ENCODE peak calls at places on chromosomes 6 and 20, in five cellular contexts. F is hepatocyte, J is RWPE1, O is HCT116, H is breast epithelium. L is an unnamed sample.

GRCh38 chr6:16752206-16752867 is 8.9 kb downstream of the ATXN1 start:
- DNase-seq in J (peak), F (peak), O (no peak), H (no peak), L (no peak)

GRCh38 chr6:156912431-156912830 is 135.3 kb downstream of the ARID1B start:
- DNase-seq in F (no peak), O (no peak), H (no peak), J (no peak), L (no peak)

GRCh38 chr6:166435574-166435973 is 52.8 kb upstream of the MPC1 start:
- DNase-seq in J (no peak), O (no peak), H (no peak), F (no peak), L (peak)

GRCh38 chr6:42131531-42131930 is 10.9 kb downstream of the C6orf132 start:
- DNase-seq in J (no peak), F (no peak), O (no peak), H (no peak), L (no peak)

GRCh38 chr6:127195833-127196232 is 70.8 kb upstream of the RNF146 start:
- DNase-seq in F (no peak), H (no peak), J (no peak), O (no peak), L (no peak)

GRCh38 chr6:107735906-107736635 is 88.0 kb downstream of the SCML4 start:
- DNase-seq in O (no peak), F (no peak), J (no peak), H (no peak), L (no peak)

GRCh38 chr20:8021541-8022269 is 2.1 kb upstream of the TMX4 start:
- DNase-seq in H (no peak), O (no peak), J (no peak), F (no peak), L (no peak)

GRCh38 chr6:107991061-107991460 is 33.1 kb upstream of the SEC63 start:
- DNase-seq in J (no peak), H (no peak), O (no peak), F (no peak), L (no peak)

GRCh38 chr6:151068761-151069312 is 170.9 kb upstream of the AKAP12 start:
- DNase-seq in J (no peak), F (no peak), O (no peak), H (no peak), L (no peak)

GRCh38 chr20:7911586-7912330 is 28.5 kb downstream of the HAO1 start:
- DNase-seq in H (no peak), J (no peak), O (no peak), F (no peak), L (no peak)

GRCh38 chr6:65004283-65004682 is 702.7 kb downstream of the EYS start:
- DNase-seq in H (no peak), F (no peak), O (no peak), J (no peak), L (no peak)

DNA sequence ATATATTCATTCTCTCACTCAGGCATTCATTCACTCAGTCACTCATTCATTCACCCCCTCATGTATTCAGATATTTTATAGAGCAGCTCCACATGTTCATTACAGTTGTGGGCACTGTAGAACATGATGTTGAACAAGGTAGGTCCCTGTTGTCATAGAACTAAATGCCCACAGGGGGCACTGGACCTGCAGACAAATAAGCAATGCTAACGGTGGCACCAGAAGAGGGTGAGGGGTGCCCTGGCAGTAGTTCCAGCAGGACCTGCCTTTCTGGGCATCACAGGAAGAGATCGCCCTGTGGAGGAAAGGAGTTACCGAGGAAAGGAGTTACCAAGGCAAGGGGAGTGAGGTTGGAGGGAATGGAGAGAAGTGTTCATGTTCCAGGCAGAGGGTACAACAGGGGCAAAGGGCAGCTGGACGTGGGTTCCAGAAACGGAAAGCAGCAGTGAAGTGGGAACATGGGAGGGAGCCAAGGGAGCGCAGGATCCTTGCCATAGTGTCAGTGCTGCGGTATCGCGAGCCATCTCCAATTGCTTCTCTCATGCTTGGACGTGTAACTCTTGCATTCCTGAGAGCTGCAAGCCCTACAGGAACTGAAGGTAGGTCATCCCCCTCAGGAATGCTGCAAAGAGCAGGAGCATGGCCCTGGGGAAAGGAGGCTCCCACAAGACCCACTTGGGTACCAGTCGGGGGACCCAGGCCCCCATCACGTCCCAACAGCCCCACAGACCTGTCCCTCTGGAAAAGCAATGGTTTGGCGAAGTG is 128.2 kb downstream of the EDN3 start:
- DNase-seq in F (no peak), O (peak), H (no peak), J (no peak), L (no peak)
- TF ChIP-seq CTCF in F (peak), O (peak), H (no peak), J (no peak), L (no peak)

GRCh38 chr6:159315562-159315961 is 146.4 kb downstream of the FNDC1 start:
- DNase-seq in O (no peak), J (no peak), H (no peak), F (no peak), L (no peak)

GRCh38 chr6:159311618-159312017 is 142.4 kb downstream of the FNDC1 start:
- DNase-seq in F (no peak), J (no peak), O (no peak), H (no peak), L (no peak)

GRCh38 chr6:159313023-159313422 is 143.8 kb downstream of the FNDC1 start:
- DNase-seq in O (no peak), J (no peak), H (no peak), F (no peak), L (no peak)

GRCh38 chr6:159309723-159310122 is 140.5 kb downstream of the FNDC1 start:
- DNase-seq in F (no peak), H (no peak), J (no peak), O (no peak), L (no peak)

DNA sequence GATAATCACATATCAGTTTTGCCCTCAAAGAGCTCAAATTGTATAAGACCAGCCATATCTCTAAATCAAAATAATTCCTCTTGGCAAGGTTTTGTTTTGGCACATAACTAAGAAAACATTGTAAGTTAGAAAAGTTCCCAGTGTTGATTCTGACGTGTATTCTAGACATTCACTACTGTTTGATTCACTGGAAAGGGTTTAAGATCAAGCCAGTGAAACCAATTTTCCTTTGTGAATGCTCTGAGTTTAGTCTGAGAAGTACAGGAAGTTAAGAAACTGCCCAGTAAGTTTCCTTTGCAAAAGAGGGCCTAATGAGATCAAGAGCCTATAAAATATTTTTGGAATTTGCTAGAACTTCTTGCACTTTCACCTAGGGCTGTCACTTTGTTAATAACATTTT is 143.0 kb downstream of the FNDC1 start:
- DNase-seq in J (no peak), H (no peak), F (no peak), O (no peak), L (no peak)
- H3K27ac ChIP-seq in J (no peak), H (no peak), F (no peak), O (no peak), L (no peak)

DNA sequence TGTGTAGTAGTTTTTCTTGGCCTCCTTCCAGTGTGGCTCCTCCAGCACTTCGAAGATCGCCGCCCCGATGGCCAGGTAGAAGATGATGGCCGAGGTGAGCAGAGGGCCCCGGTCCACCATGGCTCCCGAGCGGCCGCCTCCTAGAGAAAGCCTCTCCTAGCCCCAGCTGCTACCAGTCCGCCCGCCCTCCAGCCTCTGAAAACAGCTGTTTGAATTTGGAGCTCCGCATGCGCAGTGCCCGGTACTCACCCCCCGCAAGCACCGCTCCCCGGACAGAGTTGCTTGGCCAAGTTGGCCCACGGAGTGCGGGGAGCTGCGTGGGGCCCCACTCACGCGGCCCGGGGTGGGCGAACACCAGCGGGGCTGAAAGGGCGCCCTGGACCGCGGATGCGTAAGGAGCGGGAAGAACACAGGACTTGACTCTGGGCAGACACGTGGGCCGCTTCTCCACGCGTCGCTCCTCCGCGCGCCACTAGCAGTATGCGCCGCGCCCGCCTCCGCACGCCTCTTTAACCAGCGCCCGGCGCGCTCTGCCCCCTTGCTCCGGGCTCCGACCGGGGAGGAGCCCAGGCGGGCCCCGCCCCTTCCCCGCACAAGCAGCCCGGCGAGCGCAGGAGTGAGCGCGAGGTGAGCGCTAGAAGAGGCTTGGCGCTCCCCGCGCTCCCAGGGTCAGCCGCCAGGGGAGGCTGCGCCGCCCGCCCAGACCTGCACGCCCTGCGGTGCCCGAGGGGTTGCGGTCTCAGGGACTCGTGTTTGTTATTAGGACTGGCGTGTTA is at the start of gene KCNK5:
- DNase-seq in H (no peak), O (peak), F (peak), J (peak), L (peak)
- TF ChIP-seq CTCF in H (peak), O (peak), F (peak), J (peak), L (peak)

GRCh38 chr20:17456226-17456625 is 75.0 kb downstream of the BFSP1 start:
- DNase-seq in H (no peak), J (no peak), O (no peak), F (no peak), L (no peak)
- H3K27ac ChIP-seq in H (no peak), J (no peak), O (no peak), F (no peak), L (no peak)

GRCh38 chr20:25407311-25408169 is at the start of gene GINS1:
- DNase-seq in F (peak), O (peak), J (peak), H (peak), L (peak)
- TF ChIP-seq CTCF in F (no peak), O (no peak), J (no peak), H (no peak), L (no peak)

GRCh38 chr6:145756170-145756662 is 20.9 kb upstream of the EPM2A start:
- DNase-seq in O (no peak), H (no peak), F (peak), J (peak), L (no peak)
- H3K27ac ChIP-seq in O (no peak), H (no peak), F (peak), J (peak), L (no peak)

GRCh38 chr20:60039526-60039925 is 81.3 kb downstream of the CDH26 start:
- DNase-seq in H (no peak), J (no peak), O (no peak), F (no peak), L (no peak)

GRCh38 chr20:60036346-60037119 is 78.3 kb downstream of the CDH26 start:
- DNase-seq in H (no peak), J (no peak), F (no peak), O (no peak), L (no peak)

GRCh38 chr20:60035486-60035885 is 77.3 kb downstream of the CDH26 start:
- DNase-seq in H (no peak), O (no peak), F (no peak), J (no peak), L (no peak)

GRCh38 chr20:60038400-60038799 is 80.2 kb downstream of the CDH26 start:
- DNase-seq in F (no peak), J (no peak), H (no peak), O (no peak), L (no peak)

DNA sequence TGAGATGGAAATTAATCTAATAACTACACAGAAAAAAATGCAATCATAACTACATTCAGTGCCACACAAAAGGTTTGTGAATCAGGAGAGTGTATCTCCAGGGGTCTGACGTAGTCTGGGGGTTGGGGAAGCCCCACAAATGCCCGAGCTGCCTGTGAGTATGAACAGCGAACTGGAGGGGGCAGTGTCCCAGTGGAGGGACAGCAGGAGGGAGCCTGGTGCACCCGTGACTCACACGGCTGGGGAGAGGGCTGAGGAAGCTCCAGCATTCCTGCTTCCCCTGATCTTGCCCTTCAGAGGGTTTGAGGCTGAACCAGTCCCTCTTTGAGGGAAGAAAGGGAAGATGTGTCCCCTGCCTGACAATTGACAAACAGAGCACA is 78.9 kb downstream of the CDH26 start:
- DNase-seq in H (no peak), F (no peak), J (no peak), O (no peak), L (no peak)
- TF ChIP-seq CTCF in H (no peak), F (no peak), J (no peak), O (peak), L (no peak)